ENCODE peak calls at places on chromosomes 16 and 17, in six cellular contexts. One of them, this sample, is unnamed.

GRCh38 chr17:37458805-37459204 is 30.9 kb upstream of the DUSP14 start:
- DNase-seq in lower leg skin: no peak
- DNase-seq in AG04450: peak; percentile 23
- DNase-seq in left lung: no peak
- DNase-seq in heart right ventricle: no peak
- DNase-seq in tibial artery: no peak
- DNase-seq in this sample: no peak

GRCh38 chr17:17186051-17186450 is 20.1 kb downstream of the PLD6 start:
- DNase-seq in left lung: no peak
- DNase-seq in AG04450: no peak
- DNase-seq in tibial artery: no peak
- DNase-seq in heart right ventricle: no peak
- DNase-seq in lower leg skin: no peak
- DNase-seq in this sample: no peak

GRCh38 chr17:4584125-4584834 is at the start of gene SMTNL2:
- DNase-seq in heart right ventricle: peak; percentile 84
- DNase-seq in tibial artery: no peak
- DNase-seq in AG04450: no peak
- DNase-seq in left lung: no peak
- DNase-seq in lower leg skin: no peak
- DNase-seq in this sample: no peak

GRCh38 chr17:77512062-77512946 is 371.5 kb downstream of the SEC14L1 start:
- DNase-seq in left lung: no peak
- DNase-seq in heart right ventricle: no peak
- DNase-seq in AG04450: no peak
- DNase-seq in tibial artery: no peak
- DNase-seq in lower leg skin: peak; percentile 13
- DNase-seq in this sample: no peak

GRCh38 chr17:29844339-29845048 is 85.5 kb downstream of the SSH2 start:
- DNase-seq in heart right ventricle: no peak
- DNase-seq in lower leg skin: no peak
- DNase-seq in tibial artery: no peak
- DNase-seq in left lung: no peak
- DNase-seq in AG04450: no peak
- DNase-seq in this sample: no peak

GRCh38 chr16:57264950-57265371 is 19.5 kb downstream of the PLLP start:
- DNase-seq in tibial artery: no peak
- DNase-seq in lower leg skin: no peak
- DNase-seq in left lung: peak; percentile 87
- DNase-seq in heart right ventricle: no peak
- DNase-seq in AG04450: no peak
- DNase-seq in this sample: no peak

GRCh38 chr17:15411556-15412198 is 55.7 kb downstream of the CDRT4 start:
- DNase-seq in left lung: no peak
- DNase-seq in lower leg skin: no peak
- DNase-seq in AG04450: no peak
- DNase-seq in tibial artery: peak; percentile 79
- DNase-seq in heart right ventricle: no peak
- DNase-seq in this sample: no peak

GRCh38 chr16:7304257-7304656 is 28.4 kb upstream of the RBFOX1 start:
- DNase-seq in lower leg skin: no peak
- DNase-seq in AG04450: no peak
- DNase-seq in left lung: no peak
- DNase-seq in heart right ventricle: no peak
- DNase-seq in tibial artery: no peak
- DNase-seq in this sample: no peak

GRCh38 chr17:78970834-78971763 is 8.6 kb downstream of the LGALS3BP start:
- DNase-seq in tibial artery: peak; percentile 87
- DNase-seq in heart right ventricle: peak; percentile 83
- DNase-seq in lower leg skin: peak; percentile 97
- DNase-seq in left lung: peak; percentile 83
- DNase-seq in AG04450: peak; percentile 37
- DNase-seq in this sample: peak; percentile 41

GRCh38 chr17:29826045-29826692 is 103.9 kb downstream of the SSH2 start:
- DNase-seq in AG04450: no peak
- DNase-seq in lower leg skin: no peak
- DNase-seq in left lung: no peak
- DNase-seq in heart right ventricle: no peak
- DNase-seq in tibial artery: no peak
- DNase-seq in this sample: no peak

GRCh38 chr17:45302649-45303173 is 14.1 kb downstream of the MAP3K14 start:
- DNase-seq in tibial artery: no peak
- DNase-seq in lower leg skin: no peak
- DNase-seq in AG04450: no peak
- DNase-seq in left lung: no peak
- DNase-seq in heart right ventricle: no peak
- DNase-seq in this sample: peak; percentile 75

GRCh38 chr16:30896203-30896889 is at the start of gene CTF1:
- DNase-seq in AG04450: peak; percentile 78
- DNase-seq in left lung: peak; percentile 79
- DNase-seq in lower leg skin: peak; percentile 92
- DNase-seq in heart right ventricle: peak; percentile 79
- DNase-seq in tibial artery: peak; percentile 91
- DNase-seq in this sample: no peak

GRCh38 chr17:76553163-76553908 is 13.5 kb downstream of the PRCD start:
- DNase-seq in left lung: no peak
- DNase-seq in lower leg skin: no peak
- DNase-seq in heart right ventricle: no peak
- DNase-seq in tibial artery: no peak
- DNase-seq in AG04450: no peak
- DNase-seq in this sample: no peak

GRCh38 chr16:85819245-85819644 is 19.8 kb downstream of the COX4I1 start:
- DNase-seq in heart right ventricle: peak; percentile 81
- DNase-seq in lower leg skin: peak; percentile 95
- DNase-seq in left lung: peak; percentile 84
- DNase-seq in tibial artery: peak; percentile 79
- DNase-seq in AG04450: peak; percentile 48
- DNase-seq in this sample: no peak

DNA sequence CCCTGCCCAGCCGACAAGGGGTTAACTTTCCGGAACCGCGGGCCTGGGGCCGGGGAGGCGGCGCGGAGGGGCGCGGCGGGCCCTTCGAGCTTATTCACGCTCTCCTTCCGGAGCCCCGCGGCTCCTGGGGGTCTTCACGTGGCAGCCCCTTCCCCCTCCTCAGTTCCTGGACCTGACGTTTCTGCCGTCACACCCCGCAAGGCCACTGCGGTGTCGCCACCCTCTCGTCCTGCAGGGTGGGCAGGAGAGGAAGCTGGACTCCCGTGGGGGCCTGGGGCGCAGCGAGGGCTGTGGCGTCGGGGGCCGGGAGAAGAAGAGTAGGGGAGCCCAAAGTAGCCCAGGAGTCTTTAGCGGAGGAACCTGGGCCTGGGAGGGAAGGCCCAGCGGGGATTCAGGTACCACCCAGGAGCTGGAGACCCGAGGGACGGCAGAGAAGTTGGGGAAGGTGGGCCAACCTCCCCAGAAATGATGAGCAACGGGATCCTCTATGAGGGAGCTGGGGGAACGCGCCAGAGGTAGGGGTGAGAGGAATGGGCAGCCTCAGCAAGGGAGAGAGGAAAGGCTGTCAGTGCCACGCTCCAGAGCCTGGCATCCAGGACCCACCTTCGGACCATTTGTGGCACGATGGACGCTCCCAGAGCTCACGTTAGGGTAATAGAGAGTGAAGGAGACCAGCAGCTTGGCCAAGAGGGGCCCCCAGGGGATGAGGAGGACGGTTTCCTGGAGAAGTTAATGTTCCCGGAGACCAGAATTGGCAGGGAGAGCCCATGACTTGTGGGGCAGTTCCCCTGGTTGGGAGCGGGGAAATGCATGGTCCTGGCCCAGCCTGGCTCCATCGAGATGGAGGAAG is 3.3 kb upstream of the HIC1 start:
- DNase-seq in AG04450: no peak
- DNase-seq in lower leg skin: no peak
- DNase-seq in left lung: no peak
- DNase-seq in heart right ventricle: no peak
- DNase-seq in tibial artery: no peak
- DNase-seq in this sample: no peak
- H3K4me3 ChIP-seq in AG04450: no peak overlapping the region
- H3K4me3 ChIP-seq in lower leg skin: no peak overlapping the region
- H3K4me3 ChIP-seq in left lung: no peak overlapping the region
- H3K4me3 ChIP-seq in heart right ventricle: peak overlapping the region; percentile 58
- H3K4me3 ChIP-seq in tibial artery: peak overlapping the region; percentile 83
- H3K4me3 ChIP-seq in this sample: no peak overlapping the region

GRCh38 chr17:7019839-7020519 is 2.9 kb upstream of the BCL6B start:
- DNase-seq in tibial artery: peak; percentile 82
- DNase-seq in AG04450: no peak
- DNase-seq in left lung: no peak
- DNase-seq in lower leg skin: peak; percentile 93
- DNase-seq in heart right ventricle: peak; percentile 51
- DNase-seq in this sample: no peak
- H3K4me3 ChIP-seq in tibial artery: peak overlapping the region; percentile 83
- H3K4me3 ChIP-seq in AG04450: peak overlapping the region; percentile 51
- H3K4me3 ChIP-seq in left lung: peak overlapping the region; percentile 16
- H3K4me3 ChIP-seq in lower leg skin: peak overlapping the region; percentile 41
- H3K4me3 ChIP-seq in heart right ventricle: peak overlapping the region; percentile 65
- H3K4me3 ChIP-seq in this sample: no peak overlapping the region

DNA sequence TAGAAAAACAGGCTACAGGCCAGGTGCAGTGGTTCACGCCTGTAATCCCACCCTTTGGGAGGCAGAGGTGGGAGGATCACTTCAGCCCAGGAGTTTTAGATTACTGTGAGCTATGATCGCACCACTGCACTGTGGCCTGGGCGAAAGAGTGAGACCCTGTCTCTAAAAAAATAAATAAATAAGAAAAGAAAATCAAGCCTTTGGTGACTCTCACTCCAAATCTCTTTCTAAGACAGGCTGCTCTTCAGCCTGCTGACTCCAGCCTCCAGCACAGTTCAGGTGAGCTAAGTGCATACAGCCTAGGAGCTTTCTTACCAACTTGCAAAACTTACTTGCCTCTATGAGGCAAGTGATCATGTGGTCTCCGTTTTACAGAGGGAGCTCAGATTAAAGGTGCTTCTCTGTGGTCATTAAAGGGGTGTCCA is 1.1 kb downstream of the ABCC3 start:
- DNase-seq in heart right ventricle: no peak
- DNase-seq in left lung: no peak
- DNase-seq in AG04450: no peak
- DNase-seq in lower leg skin: no peak
- DNase-seq in tibial artery: no peak
- DNase-seq in this sample: no peak
- H3K4me3 ChIP-seq in heart right ventricle: no peak overlapping the region
- H3K4me3 ChIP-seq in left lung: peak overlapping the region; percentile 68
- H3K4me3 ChIP-seq in AG04450: peak overlapping the region; percentile 63
- H3K4me3 ChIP-seq in lower leg skin: no peak overlapping the region
- H3K4me3 ChIP-seq in tibial artery: peak overlapping the region; percentile 68
- H3K4me3 ChIP-seq in this sample: no peak overlapping the region

GRCh38 chr17:48909796-48910195 is 1.6 kb downstream of the UBE2Z start:
- DNase-seq in lower leg skin: no peak
- DNase-seq in tibial artery: no peak
- DNase-seq in heart right ventricle: no peak
- DNase-seq in left lung: no peak
- DNase-seq in AG04450: no peak
- DNase-seq in this sample: no peak
- H3K4me3 ChIP-seq in lower leg skin: no peak overlapping the region
- H3K4me3 ChIP-seq in tibial artery: peak overlapping the region; percentile 92
- H3K4me3 ChIP-seq in heart right ventricle: no peak overlapping the region
- H3K4me3 ChIP-seq in left lung: peak overlapping the region; percentile 65
- H3K4me3 ChIP-seq in AG04450: peak overlapping the region; percentile 84
- H3K4me3 ChIP-seq in this sample: peak overlapping the region; percentile 91